ENCODE peak calls at places on chromosomes 5 and 9, in six cellular contexts. One of them, this sample, is unnamed.

GRCh38 chr9:35793461-35793860 is 2.1 kb downstream of the NPR2 start:
- DNase-seq in endothelial cell: no peak
- DNase-seq in NK-92 treated with Interleukin-12 subunit alpha and Interleukin-12 subunit beta, amount 100 ng/mL, for 24 hours: no peak
- DNase-seq in SK-N-MC: no peak
- DNase-seq in AG10803: no peak
- DNase-seq in NCI-H187 treated with DMSO at 0.1 percent for 48 hours: no peak
- DNase-seq in this sample: no peak

GRCh38 chr5:168611163-168611562 is 32.0 kb upstream of the PANK3 start:
- DNase-seq in endothelial cell: no peak
- DNase-seq in NK-92 treated with Interleukin-12 subunit alpha and Interleukin-12 subunit beta, amount 100 ng/mL, for 24 hours: no peak
- DNase-seq in SK-N-MC: no peak
- DNase-seq in AG10803: peak; percentile 20
- DNase-seq in NCI-H187 treated with DMSO at 0.1 percent for 48 hours: no peak
- DNase-seq in this sample: peak; percentile 50

GRCh38 chr5:66882592-66883227 is 286.5 kb downstream of the MAST4 start:
- DNase-seq in endothelial cell: no peak
- DNase-seq in NK-92 treated with Interleukin-12 subunit alpha and Interleukin-12 subunit beta, amount 100 ng/mL, for 24 hours: no peak
- DNase-seq in SK-N-MC: no peak
- DNase-seq in AG10803: no peak
- DNase-seq in NCI-H187 treated with DMSO at 0.1 percent for 48 hours: no peak
- DNase-seq in this sample: peak; percentile 80

GRCh38 chr9:130107955-130108354 is 54.2 kb downstream of the GPR107 start:
- DNase-seq in endothelial cell: no peak
- DNase-seq in NK-92 treated with Interleukin-12 subunit alpha and Interleukin-12 subunit beta, amount 100 ng/mL, for 24 hours: no peak
- DNase-seq in SK-N-MC: no peak
- DNase-seq in AG10803: no peak
- DNase-seq in NCI-H187 treated with DMSO at 0.1 percent for 48 hours: no peak
- DNase-seq in this sample: peak; percentile 26

GRCh38 chr5:149438711-149439132 is 59.6 kb upstream of the IL17B start:
- DNase-seq in endothelial cell: no peak
- DNase-seq in NK-92 treated with Interleukin-12 subunit alpha and Interleukin-12 subunit beta, amount 100 ng/mL, for 24 hours: no peak
- DNase-seq in SK-N-MC: no peak
- DNase-seq in AG10803: no peak
- DNase-seq in NCI-H187 treated with DMSO at 0.1 percent for 48 hours: no peak
- DNase-seq in this sample: no peak

GRCh38 chr5:154446183-154447073 is 631 bp downstream of the SAP30L start:
- DNase-seq in endothelial cell: peak; percentile 62
- DNase-seq in NK-92 treated with Interleukin-12 subunit alpha and Interleukin-12 subunit beta, amount 100 ng/mL, for 24 hours: no peak
- DNase-seq in SK-N-MC: no peak
- DNase-seq in AG10803: peak; percentile 50
- DNase-seq in NCI-H187 treated with DMSO at 0.1 percent for 48 hours: no peak
- DNase-seq in this sample: peak; percentile 59

GRCh38 chr9:4933177-4933576 is 51.9 kb upstream of the JAK2 start:
- DNase-seq in endothelial cell: no peak
- DNase-seq in NK-92 treated with Interleukin-12 subunit alpha and Interleukin-12 subunit beta, amount 100 ng/mL, for 24 hours: no peak
- DNase-seq in SK-N-MC: no peak
- DNase-seq in AG10803: no peak
- DNase-seq in NCI-H187 treated with DMSO at 0.1 percent for 48 hours: no peak
- DNase-seq in this sample: peak; percentile 34

GRCh38 chr5:74541381-74541781 is 99.1 kb downstream of the ENC1 start:
- DNase-seq in endothelial cell: no peak
- DNase-seq in NK-92 treated with Interleukin-12 subunit alpha and Interleukin-12 subunit beta, amount 100 ng/mL, for 24 hours: no peak
- DNase-seq in SK-N-MC: peak; percentile 64
- DNase-seq in AG10803: peak; percentile 59
- DNase-seq in NCI-H187 treated with DMSO at 0.1 percent for 48 hours: no peak
- DNase-seq in this sample: peak; percentile 45

GRCh38 chr9:76707510-76707909 is 56.7 kb upstream of the PCA3 start:
- DNase-seq in endothelial cell: no peak
- DNase-seq in NK-92 treated with Interleukin-12 subunit alpha and Interleukin-12 subunit beta, amount 100 ng/mL, for 24 hours: no peak
- DNase-seq in SK-N-MC: no peak
- DNase-seq in AG10803: no peak
- DNase-seq in NCI-H187 treated with DMSO at 0.1 percent for 48 hours: no peak
- DNase-seq in this sample: no peak

GRCh38 chr5:78905084-78905938 is 79.8 kb downstream of the ARSB start:
- DNase-seq in endothelial cell: no peak
- DNase-seq in NK-92 treated with Interleukin-12 subunit alpha and Interleukin-12 subunit beta, amount 100 ng/mL, for 24 hours: no peak
- DNase-seq in SK-N-MC: no peak
- DNase-seq in AG10803: peak; percentile 18
- DNase-seq in NCI-H187 treated with DMSO at 0.1 percent for 48 hours: no peak
- DNase-seq in this sample: peak; percentile 31

GRCh38 chr5:139104577-139105271 is 93.4 kb downstream of the SIL1 start:
- DNase-seq in endothelial cell: no peak
- DNase-seq in NK-92 treated with Interleukin-12 subunit alpha and Interleukin-12 subunit beta, amount 100 ng/mL, for 24 hours: no peak
- DNase-seq in SK-N-MC: no peak
- DNase-seq in AG10803: peak; percentile 94
- DNase-seq in NCI-H187 treated with DMSO at 0.1 percent for 48 hours: no peak
- DNase-seq in this sample: peak; percentile 95

GRCh38 chr5:170481839-170482238 is 22.0 kb upstream of the KCNIP1 start:
- DNase-seq in endothelial cell: no peak
- DNase-seq in NK-92 treated with Interleukin-12 subunit alpha and Interleukin-12 subunit beta, amount 100 ng/mL, for 24 hours: no peak
- DNase-seq in SK-N-MC: no peak
- DNase-seq in AG10803: no peak
- DNase-seq in NCI-H187 treated with DMSO at 0.1 percent for 48 hours: no peak
- DNase-seq in this sample: no peak

GRCh38 chr9:128713941-128714573 is 9.9 kb downstream of the ZDHHC12 start:
- DNase-seq in endothelial cell: no peak
- DNase-seq in NK-92 treated with Interleukin-12 subunit alpha and Interleukin-12 subunit beta, amount 100 ng/mL, for 24 hours: no peak
- DNase-seq in SK-N-MC: no peak
- DNase-seq in AG10803: no peak
- DNase-seq in NCI-H187 treated with DMSO at 0.1 percent for 48 hours: no peak
- DNase-seq in this sample: no peak

GRCh38 chr5:180598797-180599589 is 7.7 kb upstream of the SCGB3A1 start:
- DNase-seq in endothelial cell: no peak
- DNase-seq in NK-92 treated with Interleukin-12 subunit alpha and Interleukin-12 subunit beta, amount 100 ng/mL, for 24 hours: no peak
- DNase-seq in SK-N-MC: no peak
- DNase-seq in AG10803: no peak
- DNase-seq in NCI-H187 treated with DMSO at 0.1 percent for 48 hours: no peak
- DNase-seq in this sample: no peak

GRCh38 chr5:128637031-128637430 is 99.0 kb upstream of the FBN2 start:
- DNase-seq in endothelial cell: no peak
- DNase-seq in NK-92 treated with Interleukin-12 subunit alpha and Interleukin-12 subunit beta, amount 100 ng/mL, for 24 hours: no peak
- DNase-seq in SK-N-MC: no peak
- DNase-seq in AG10803: peak; percentile 37
- DNase-seq in NCI-H187 treated with DMSO at 0.1 percent for 48 hours: no peak
- DNase-seq in this sample: peak; percentile 54

GRCh38 chr5:66057239-66057638 is 86.9 kb upstream of the SREK1 start:
- DNase-seq in endothelial cell: no peak
- DNase-seq in NK-92 treated with Interleukin-12 subunit alpha and Interleukin-12 subunit beta, amount 100 ng/mL, for 24 hours: no peak
- DNase-seq in SK-N-MC: no peak
- DNase-seq in AG10803: no peak
- DNase-seq in NCI-H187 treated with DMSO at 0.1 percent for 48 hours: no peak
- DNase-seq in this sample: no peak

GRCh38 chr5:79795764-79796398 is 106.2 kb downstream of the CMYA5 start:
- DNase-seq in endothelial cell: no peak
- DNase-seq in NK-92 treated with Interleukin-12 subunit alpha and Interleukin-12 subunit beta, amount 100 ng/mL, for 24 hours: no peak
- DNase-seq in SK-N-MC: no peak
- DNase-seq in AG10803: peak; percentile 18
- DNase-seq in NCI-H187 treated with DMSO at 0.1 percent for 48 hours: no peak
- DNase-seq in this sample: peak; percentile 26

GRCh38 chr9:126624453-126624872 is 10.7 kb downstream of the LMX1B start:
- DNase-seq in endothelial cell: no peak
- DNase-seq in NK-92 treated with Interleukin-12 subunit alpha and Interleukin-12 subunit beta, amount 100 ng/mL, for 24 hours: no peak
- DNase-seq in SK-N-MC: no peak
- DNase-seq in AG10803: no peak
- DNase-seq in NCI-H187 treated with DMSO at 0.1 percent for 48 hours: no peak
- DNase-seq in this sample: no peak

GRCh38 chr5:66993448-66993847 is 203.2 kb downstream of the CD180 start:
- DNase-seq in endothelial cell: no peak
- DNase-seq in NK-92 treated with Interleukin-12 subunit alpha and Interleukin-12 subunit beta, amount 100 ng/mL, for 24 hours: no peak
- DNase-seq in SK-N-MC: no peak
- DNase-seq in AG10803: no peak
- DNase-seq in NCI-H187 treated with DMSO at 0.1 percent for 48 hours: peak; percentile 36
- DNase-seq in this sample: no peak

GRCh38 chr5:159061186-159061796 is 38.4 kb downstream of the EBF1 start:
- DNase-seq in endothelial cell: no peak
- DNase-seq in NK-92 treated with Interleukin-12 subunit alpha and Interleukin-12 subunit beta, amount 100 ng/mL, for 24 hours: no peak
- DNase-seq in SK-N-MC: no peak
- DNase-seq in AG10803: peak; percentile 85
- DNase-seq in NCI-H187 treated with DMSO at 0.1 percent for 48 hours: no peak
- DNase-seq in this sample: peak; percentile 77

GRCh38 chr9:124046189-124046588 is 34.6 kb downstream of the LHX2 start:
- DNase-seq in endothelial cell: no peak
- DNase-seq in NK-92 treated with Interleukin-12 subunit alpha and Interleukin-12 subunit beta, amount 100 ng/mL, for 24 hours: no peak
- DNase-seq in SK-N-MC: no peak
- DNase-seq in AG10803: no peak
- DNase-seq in NCI-H187 treated with DMSO at 0.1 percent for 48 hours: no peak
- DNase-seq in this sample: no peak

GRCh38 chr5:142716963-142717362 is 31.1 kb upstream of the FGF1 start:
- DNase-seq in endothelial cell: peak; percentile 68
- DNase-seq in NK-92 treated with Interleukin-12 subunit alpha and Interleukin-12 subunit beta, amount 100 ng/mL, for 24 hours: no peak
- DNase-seq in SK-N-MC: no peak
- DNase-seq in AG10803: peak; percentile 53
- DNase-seq in NCI-H187 treated with DMSO at 0.1 percent for 48 hours: no peak
- DNase-seq in this sample: peak; percentile 39

GRCh38 chr9:71638627-71639026 is 129.7 kb downstream of the CEMIP2 start:
- DNase-seq in endothelial cell: peak; percentile 12
- DNase-seq in NK-92 treated with Interleukin-12 subunit alpha and Interleukin-12 subunit beta, amount 100 ng/mL, for 24 hours: no peak
- DNase-seq in SK-N-MC: no peak
- DNase-seq in AG10803: no peak
- DNase-seq in NCI-H187 treated with DMSO at 0.1 percent for 48 hours: no peak
- DNase-seq in this sample: no peak

This sample was measured in astrocyte.